ENCODE peak calls at places on chromosomes 6 and 20, in four cellular contexts. One of them, this sample, is unnamed.

GRCh38 chr20:5835234-5835845 is 85.1 kb downstream of the SHLD1 start:
- DNase-seq in K562: no peak
- DNase-seq in GM12891: no peak
- DNase-seq in GM12878: no peak
- DNase-seq in this sample: no peak

GRCh38 chr6:75170666-75171065 is 35.2 kb downstream of the COL12A1 start:
- DNase-seq in GM12891: no peak
- DNase-seq in GM12878: no peak
- DNase-seq in K562: no peak
- DNase-seq in this sample: no peak

GRCh38 chr20:9319687-9320384 is 194.6 kb upstream of the LAMP5 start:
- DNase-seq in GM12878: no peak
- DNase-seq in GM12891: no peak
- DNase-seq in K562: peak
- DNase-seq in this sample: no peak

GRCh38 chr6:104526383-104526782 is 333.3 kb downstream of the HACE1 start:
- DNase-seq in GM12891: no peak
- DNase-seq in GM12878: no peak
- DNase-seq in K562: no peak
- DNase-seq in this sample: no peak

GRCh38 chr6:1995521-1996110 is 249.8 kb downstream of the GMDS start:
- DNase-seq in K562: peak
- DNase-seq in GM12878: no peak
- DNase-seq in GM12891: no peak
- DNase-seq in this sample: no peak

GRCh38 chr6:137849076-137849708 is 17.9 kb upstream of the TNFAIP3 start:
- DNase-seq in K562: no peak
- DNase-seq in GM12891: no peak
- DNase-seq in GM12878: no peak
- DNase-seq in this sample: no peak

GRCh38 chr6:170449231-170449630 is 103.9 kb downstream of the PSMB1 start:
- DNase-seq in GM12891: no peak
- DNase-seq in K562: no peak
- DNase-seq in GM12878: no peak
- DNase-seq in this sample: no peak

GRCh38 chr6:69116658-69117057 is 481.6 kb downstream of the ADGRB3 start:
- DNase-seq in GM12878: no peak
- DNase-seq in GM12891: no peak
- DNase-seq in K562: no peak
- DNase-seq in this sample: no peak

GRCh38 chr6:166419268-166419667 is 36.5 kb upstream of the MPC1 start:
- DNase-seq in GM12878: peak
- DNase-seq in K562: no peak
- DNase-seq in GM12891: peak
- DNase-seq in this sample: peak

GRCh38 chr20:49825521-49826033 is 12.9 kb downstream of the SLC9A8 start:
- DNase-seq in GM12891: no peak
- DNase-seq in K562: no peak
- DNase-seq in GM12878: no peak
- DNase-seq in this sample: no peak

GRCh38 chr20:62355527-62356142 is 11.5 kb downstream of the LAMA5 start:
- DNase-seq in K562: no peak
- DNase-seq in GM12878: no peak
- DNase-seq in GM12891: no peak
- DNase-seq in this sample: no peak

GRCh38 chr6:150252714-150253444 is 110.0 kb downstream of the PPP1R14C start:
- DNase-seq in GM12878: no peak
- DNase-seq in GM12891: no peak
- DNase-seq in K562: peak
- DNase-seq in this sample: no peak

GRCh38 chr6:133837801-133838349 is 51.0 kb upstream of the TCF21 start:
- DNase-seq in GM12878: no peak
- DNase-seq in GM12891: peak
- DNase-seq in K562: peak
- DNase-seq in this sample: peak

GRCh38 chr20:3710027-3710426 is 2.4 kb downstream of the SIGLEC1 start:
- DNase-seq in K562: no peak
- DNase-seq in GM12891: no peak
- DNase-seq in GM12878: no peak
- DNase-seq in this sample: no peak

GRCh38 chr6:38194589-38194988 is 375.1 kb downstream of the ZFAND3 start:
- DNase-seq in K562: no peak
- DNase-seq in GM12878: no peak
- DNase-seq in GM12891: no peak
- DNase-seq in this sample: no peak

GRCh38 chr20:10427060-10427692 is 6.8 kb downstream of the MKKS start:
- DNase-seq in K562: peak
- DNase-seq in GM12878: no peak
- DNase-seq in GM12891: no peak
- DNase-seq in this sample: peak

DNA sequence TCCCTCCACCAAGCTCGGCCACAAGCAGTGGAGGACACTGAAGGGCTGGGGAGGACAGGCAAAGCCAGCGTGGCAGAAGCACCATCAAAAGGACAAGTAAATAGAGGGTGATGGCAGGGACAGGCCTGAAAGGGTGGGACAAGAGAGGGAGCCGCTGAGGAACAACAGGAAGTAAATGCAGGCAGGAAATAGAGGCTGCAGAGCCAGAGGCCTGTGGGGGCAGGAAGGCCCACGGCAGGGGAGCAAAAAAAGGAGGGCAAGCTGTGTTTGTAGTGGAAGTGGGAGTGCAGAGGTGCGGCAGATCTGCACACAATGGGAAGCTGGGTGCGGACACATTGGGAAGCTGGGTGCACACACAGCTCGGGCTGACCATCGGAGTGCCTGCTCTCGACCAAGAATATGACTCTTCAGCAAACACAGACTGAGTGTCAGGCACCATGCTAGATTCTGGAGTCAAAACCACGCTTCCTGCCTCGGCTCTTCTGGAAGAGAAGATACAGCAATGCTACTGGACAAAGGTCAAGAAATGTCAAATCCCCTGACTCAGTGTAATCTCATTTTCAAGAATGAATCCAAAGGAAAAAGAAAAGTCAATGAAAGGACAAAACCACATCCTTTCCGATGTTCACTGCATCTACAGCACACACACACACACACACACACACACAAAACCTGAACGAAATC is 40.4 kb upstream of the RAB22A start:
- DNase-seq in GM12891: no peak
- DNase-seq in K562: peak
- DNase-seq in GM12878: no peak
- DNase-seq in this sample: no peak
- TF ChIP-seq SPI1 in GM12891: no peak
- TF ChIP-seq SPI1 in K562: no peak
- TF ChIP-seq SPI1 in GM12878: no peak
- TF ChIP-seq SPI1 in this sample: no peak

GRCh38 chr20:15900443-15900842 is 672.8 kb downstream of the KIF16B start:
- DNase-seq in GM12891: no peak
- DNase-seq in K562: no peak
- DNase-seq in GM12878: no peak
- DNase-seq in this sample: no peak
- TF ChIP-seq SPI1 in GM12891: no peak
- TF ChIP-seq SPI1 in K562: no peak
- TF ChIP-seq SPI1 in GM12878: no peak
- TF ChIP-seq SPI1 in this sample: no peak

DNA sequence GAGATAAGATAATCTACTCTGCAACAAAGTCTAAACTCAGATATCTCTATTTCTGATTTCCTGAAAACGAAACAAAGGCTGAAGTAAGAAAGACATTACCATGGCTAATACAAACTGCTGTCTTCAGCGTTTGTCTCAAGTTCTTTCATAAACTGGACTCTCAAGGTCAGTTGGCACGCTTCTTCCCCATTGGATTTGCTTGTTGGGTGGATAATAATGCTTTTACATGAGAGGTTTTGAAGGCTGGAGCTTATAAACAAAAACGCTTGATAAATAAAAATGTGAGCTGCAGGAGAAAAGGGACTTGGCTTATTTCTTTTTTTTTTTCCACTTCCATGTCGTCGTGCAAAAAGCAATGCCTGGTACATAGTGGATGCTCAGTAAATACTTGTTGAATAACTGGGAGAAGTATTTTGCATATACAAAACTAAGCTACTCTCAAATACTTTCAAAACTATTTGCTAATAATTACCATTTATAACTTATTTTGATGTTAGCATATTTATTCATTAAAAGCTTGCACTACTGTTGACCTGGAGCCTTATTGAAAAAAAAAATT is 65.7 kb upstream of the EEF1A1 start:
- DNase-seq in K562: no peak
- DNase-seq in GM12878: peak
- DNase-seq in GM12891: no peak
- DNase-seq in this sample: no peak
- TF ChIP-seq SPI1 in K562: no peak
- TF ChIP-seq SPI1 in GM12878: no peak
- TF ChIP-seq SPI1 in GM12891: no peak
- TF ChIP-seq SPI1 in this sample: no peak

DNA sequence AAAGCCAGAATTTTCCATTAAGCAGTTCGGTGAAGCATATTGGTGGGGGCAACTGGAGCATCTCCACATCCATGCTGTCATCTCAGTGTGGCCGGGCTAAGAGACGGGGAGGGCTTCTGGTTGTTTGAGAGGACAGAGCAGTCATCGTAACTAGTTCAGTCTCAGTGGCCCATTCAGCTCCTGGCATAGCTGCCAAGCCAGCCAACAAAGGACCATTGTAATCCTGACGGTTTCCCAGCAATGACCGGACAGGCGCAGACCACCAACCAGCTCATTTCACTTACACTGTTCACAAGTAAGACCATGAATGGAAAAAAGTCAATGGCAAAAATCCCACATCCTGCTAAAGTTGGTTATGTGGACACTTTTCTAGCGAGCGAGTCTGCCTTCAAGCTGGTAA is 14.9 kb upstream of the HDDC2 start:
- DNase-seq in GM12891: no peak
- DNase-seq in GM12878: no peak
- DNase-seq in K562: no peak
- DNase-seq in this sample: no peak
- TF ChIP-seq SPI1 in GM12891: no peak
- TF ChIP-seq SPI1 in GM12878: no peak
- TF ChIP-seq SPI1 in K562: no peak
- TF ChIP-seq SPI1 in this sample: no peak

GRCh38 chr6:121627761-121628160 is 192.3 kb downstream of the GJA1 start:
- DNase-seq in K562: no peak
- DNase-seq in GM12891: no peak
- DNase-seq in GM12878: no peak
- DNase-seq in this sample: no peak
- TF ChIP-seq SPI1 in K562: no peak
- TF ChIP-seq SPI1 in GM12891: no peak
- TF ChIP-seq SPI1 in GM12878: no peak
- TF ChIP-seq SPI1 in this sample: no peak

GRCh38 chr6:85113934-85114582 is 335.8 kb upstream of the NT5E start:
- DNase-seq in GM12891: no peak
- DNase-seq in GM12878: no peak
- DNase-seq in K562: peak
- DNase-seq in this sample: no peak
- TF ChIP-seq SPI1 in GM12891: no peak
- TF ChIP-seq SPI1 in GM12878: no peak
- TF ChIP-seq SPI1 in K562: no peak
- TF ChIP-seq SPI1 in this sample: no peak